ENCODE peak calls at places on chromosomes 7 and 10, in seven cellular contexts. Q, R, T, L, S, C and P are unnamed samples.

GRCh38 chr10:126930506-126931458 is 25.6 kb downstream of the DOCK1 start:
- DNase-seq in T (no peak), C (no peak), R (no peak), Q (no peak), S (no peak), L (no peak), P (no peak)

GRCh38 chr10:119535837-119536507 is 6.5 kb downstream of the RGS10 start:
- DNase-seq in S (no peak), Q (no peak), C (no peak), T (no peak), R (no peak), L (no peak), P (no peak)

GRCh38 chr10:82358486-82359097 is 483.6 kb downstream of the NRG3 start:
- DNase-seq in L (no peak), C (no peak), R (no peak), T (no peak), Q (no peak), S (no peak), P (no peak)

GRCh38 chr10:124650263-124650662 is 93.9 kb downstream of the FAM53B start:
- DNase-seq in R (no peak), S (no peak), C (no peak), Q (no peak), L (no peak), T (no peak), P (no peak)

GRCh38 chr7:46220066-46220630 is 299.1 kb upstream of the IGFBP3 start:
- DNase-seq in L (no peak), S (no peak), T (peak), C (no peak), Q (peak), R (no peak), P (no peak)

GRCh38 chr10:46042527-46042926 is 3.5 kb downstream of the MSMB start:
- DNase-seq in L (no peak), C (no peak), S (no peak), R (no peak), T (peak), Q (no peak), P (no peak)

GRCh38 chr7:82823073-82823472 is 339.6 kb downstream of the PCLO start:
- DNase-seq in C (no peak), L (no peak), Q (no peak), T (no peak), R (no peak), S (no peak), P (no peak)

GRCh38 chr10:59702347-59702746 is 7.3 kb downstream of the SLC16A9 start:
- DNase-seq in T (no peak), S (no peak), C (no peak), R (no peak), Q (no peak), L (no peak), P (no peak)

GRCh38 chr7:94656925-94657731 is 1.2 kb upstream of the SGCE start:
- DNase-seq in T (no peak), S (no peak), R (peak), Q (no peak), C (no peak), L (no peak), P (no peak)